ENCODE peak calls at places on chromosome 2, in five cellular contexts. O is choroid plexus epithelial cell, T is epithelial cell of esophagus, D is GM20000, E is SK-N-SH. Y is an unnamed sample.

GRCh38 chr2:166057363-166058169 is 70.3 kb downstream of the SCN1A start:
- DNase-seq in O (peak), T (peak), D (peak), E (no peak), Y (no peak)

GRCh38 chr2:3406501-3406900 is 27.0 kb downstream of the TRAPPC12 start:
- DNase-seq in O (no peak), T (no peak), D (no peak), E (no peak), Y (no peak)

GRCh38 chr2:10499911-10500521 is 51.9 kb upstream of the ODC1 start:
- DNase-seq in O (no peak), T (no peak), D (no peak), E (no peak), Y (no peak)

GRCh38 chr2:150620860-150621259 is 133.4 kb upstream of the RND3 start:
- DNase-seq in O (peak), T (peak), D (no peak), E (no peak), Y (no peak)

GRCh38 chr2:177753682-177754475 is 318.7 kb downstream of the PDE11A start:
- DNase-seq in O (peak), T (peak), D (no peak), E (peak), Y (no peak)

GRCh38 chr2:200662727-200663126 is 76.9 kb downstream of the AOX1 start:
- DNase-seq in O (peak), T (peak), D (no peak), E (no peak), Y (no peak)

GRCh38 chr2:157900684-157901083 is 24.6 kb upstream of the ACVR1 start:
- DNase-seq in O (no peak), T (no peak), D (no peak), E (no peak), Y (no peak)

GRCh38 chr2:133266075-133266925 is 302.0 kb downstream of the NCKAP5 start:
- DNase-seq in O (no peak), T (peak), D (no peak), E (peak), Y (peak)

GRCh38 chr2:215429424-215429823 is 6.4 kb downstream of the FN1 start:
- DNase-seq in O (peak), T (no peak), D (no peak), E (no peak), Y (no peak)

GRCh38 chr2:96806468-96807126 is 9.5 kb upstream of the CNNM3 start:
- DNase-seq in O (no peak), T (no peak), D (peak), E (no peak), Y (no peak)

GRCh38 chr2:133836220-133836619 is 268.0 kb upstream of the NCKAP5 start:
- DNase-seq in O (no peak), T (no peak), D (peak), E (no peak), Y (peak)

GRCh38 chr2:97645700-97646629 is at the start of gene COX5B:
- DNase-seq in O (peak), T (peak), D (peak), E (peak), Y (peak)

GRCh38 chr2:195535911-195536522 is 121.0 kb upstream of the SLC39A10 start:
- DNase-seq in O (no peak), T (no peak), D (peak), E (no peak), Y (peak)

GRCh38 chr2:24334245-24334633 is 26.1 kb downstream of the ITSN2 start:
- DNase-seq in O (peak), T (no peak), D (no peak), E (no peak), Y (no peak)

GRCh38 chr2:101613073-101613704 is 84.3 kb upstream of the MAP4K4 start:
- DNase-seq in O (no peak), T (no peak), D (no peak), E (no peak), Y (no peak)

DNA sequence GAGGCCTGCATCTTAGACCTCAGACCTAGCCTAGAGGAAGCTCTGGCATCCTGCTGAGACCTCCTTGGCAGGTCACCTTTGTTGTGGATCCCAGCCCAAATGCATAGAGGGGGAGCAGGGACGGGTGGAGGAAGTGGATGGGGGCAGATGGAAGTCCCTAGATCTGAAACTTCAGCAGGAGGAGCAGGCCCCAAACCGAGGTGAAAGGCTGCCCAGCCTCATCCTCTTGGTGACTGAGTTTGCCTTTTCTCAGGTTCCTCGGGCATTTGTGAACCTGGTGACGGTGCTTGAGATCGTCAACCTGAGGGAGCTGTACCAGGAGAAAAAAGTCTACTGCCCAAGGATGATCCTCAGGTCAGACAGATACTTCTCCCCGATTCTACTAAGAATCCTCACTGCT is 86.3 kb downstream of the PLB1 start:
- DNase-seq in O (no peak), T (no peak), D (no peak), E (no peak), Y (no peak)
- TF ChIP-seq CTCF in O (no peak), T (no peak), D (no peak), E (no peak), Y (no peak)

DNA sequence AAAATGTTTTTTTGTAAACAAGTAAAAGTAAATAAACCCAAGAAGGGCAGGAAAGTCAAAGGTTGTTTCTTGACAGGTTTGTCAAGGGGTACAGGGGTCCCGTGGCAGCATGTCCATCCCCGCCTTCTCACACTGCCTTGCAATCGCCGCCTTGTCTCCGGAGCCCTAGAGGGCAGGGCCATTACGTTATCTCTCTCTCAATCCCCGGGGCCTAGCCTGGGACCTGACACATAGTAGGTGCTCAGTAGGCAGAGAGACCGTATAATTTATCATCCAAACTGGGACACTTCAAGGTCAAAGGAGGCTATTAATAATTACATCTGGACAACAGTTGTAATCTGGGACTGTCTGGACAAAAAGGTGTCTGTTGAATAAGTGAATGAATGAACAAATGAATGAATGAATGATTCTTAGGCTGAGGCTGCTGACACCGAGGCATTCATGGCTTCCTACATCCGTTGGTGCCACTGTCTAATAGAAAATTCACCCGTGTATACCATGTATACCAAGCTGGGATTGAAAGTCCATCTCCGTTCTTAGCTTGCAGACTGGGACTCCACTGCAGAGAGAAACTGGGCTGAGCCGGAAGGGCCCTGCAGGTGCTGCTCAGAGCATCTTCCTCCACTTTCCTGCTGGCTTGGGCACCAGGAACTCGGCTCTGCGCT is 44.8 kb upstream of the PLB1 start:
- DNase-seq in O (no peak), T (no peak), D (no peak), E (no peak), Y (no peak)
- TF ChIP-seq CTCF in O (no peak), T (no peak), D (no peak), E (no peak), Y (no peak)

DNA sequence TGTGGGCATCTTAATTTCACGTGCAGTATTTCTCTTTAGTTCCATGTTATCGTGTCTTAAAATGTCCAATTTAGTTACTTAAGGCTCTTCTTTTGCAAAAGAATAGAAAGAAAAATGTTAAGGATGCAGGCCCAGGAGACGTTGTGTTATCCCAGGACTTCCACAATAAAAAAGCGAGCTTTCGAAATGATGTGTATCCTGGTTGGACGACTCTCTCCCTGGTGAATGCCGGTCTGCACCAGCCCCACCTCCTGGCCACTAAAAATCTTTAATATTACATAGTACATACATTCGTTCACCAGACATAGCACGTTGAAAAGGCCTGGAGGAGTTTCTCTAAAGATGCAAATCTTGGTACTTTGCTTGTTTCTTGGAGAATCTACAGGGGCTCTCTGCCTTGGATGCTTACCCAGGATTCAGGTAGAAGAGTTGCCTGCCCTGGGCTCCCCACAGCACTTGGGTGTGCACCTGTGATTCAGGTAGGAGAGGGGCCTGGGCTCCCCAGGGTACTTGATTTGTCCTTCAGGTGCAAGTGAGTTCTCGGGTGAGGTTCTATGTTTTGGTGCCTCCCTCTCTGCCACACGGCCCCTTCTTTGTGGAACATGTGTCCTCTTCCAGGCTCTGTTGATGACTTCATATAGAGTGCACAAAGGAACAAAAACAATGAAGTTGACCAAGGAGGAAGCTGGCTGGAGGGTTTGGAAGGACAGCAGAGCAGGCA is 26.6 kb downstream of the TWIST2 start:
- DNase-seq in O (no peak), T (no peak), D (no peak), E (no peak), Y (no peak)
- TF ChIP-seq CTCF in O (no peak), T (no peak), D (no peak), E (no peak), Y (no peak)

DNA sequence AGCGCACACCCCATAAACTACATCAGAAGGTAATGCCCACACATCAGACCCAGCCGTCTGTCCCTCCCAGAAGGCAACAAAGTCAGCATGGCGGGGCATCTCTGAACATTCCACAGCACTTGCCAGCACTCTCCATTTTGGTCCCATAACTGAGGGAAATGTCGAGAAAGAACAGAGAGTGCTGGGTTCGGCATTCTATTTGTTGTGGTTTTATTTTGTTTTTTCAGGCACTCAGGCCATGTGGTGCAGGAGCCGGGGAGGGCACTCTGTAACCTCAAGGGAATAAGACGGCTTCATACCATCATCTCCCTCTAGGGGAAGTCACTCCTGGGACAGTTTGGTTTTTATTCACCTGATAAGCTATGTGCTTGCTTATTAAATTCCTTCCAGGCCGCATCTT is 156.0 kb downstream of the SEPTIN10 start:
- DNase-seq in O (peak), T (no peak), D (no peak), E (no peak), Y (no peak)
- TF ChIP-seq CTCF in O (peak), T (no peak), D (no peak), E (peak), Y (no peak)

GRCh38 chr2:27687232-27687631 is 23.5 kb downstream of the SLC4A1AP start:
- DNase-seq in O (no peak), T (peak), D (no peak), E (no peak), Y (no peak)

GRCh38 chr2:27681844-27682243 is 18.2 kb downstream of the SLC4A1AP start:
- DNase-seq in O (peak), T (peak), D (no peak), E (no peak), Y (no peak)

GRCh38 chr2:27685577-27685976 is 21.9 kb downstream of the SLC4A1AP start:
- DNase-seq in O (no peak), T (no peak), D (no peak), E (no peak), Y (no peak)

GRCh38 chr2:27680571-27680970 is 16.9 kb downstream of the SLC4A1AP start:
- DNase-seq in O (no peak), T (no peak), D (no peak), E (no peak), Y (no peak)

DNA sequence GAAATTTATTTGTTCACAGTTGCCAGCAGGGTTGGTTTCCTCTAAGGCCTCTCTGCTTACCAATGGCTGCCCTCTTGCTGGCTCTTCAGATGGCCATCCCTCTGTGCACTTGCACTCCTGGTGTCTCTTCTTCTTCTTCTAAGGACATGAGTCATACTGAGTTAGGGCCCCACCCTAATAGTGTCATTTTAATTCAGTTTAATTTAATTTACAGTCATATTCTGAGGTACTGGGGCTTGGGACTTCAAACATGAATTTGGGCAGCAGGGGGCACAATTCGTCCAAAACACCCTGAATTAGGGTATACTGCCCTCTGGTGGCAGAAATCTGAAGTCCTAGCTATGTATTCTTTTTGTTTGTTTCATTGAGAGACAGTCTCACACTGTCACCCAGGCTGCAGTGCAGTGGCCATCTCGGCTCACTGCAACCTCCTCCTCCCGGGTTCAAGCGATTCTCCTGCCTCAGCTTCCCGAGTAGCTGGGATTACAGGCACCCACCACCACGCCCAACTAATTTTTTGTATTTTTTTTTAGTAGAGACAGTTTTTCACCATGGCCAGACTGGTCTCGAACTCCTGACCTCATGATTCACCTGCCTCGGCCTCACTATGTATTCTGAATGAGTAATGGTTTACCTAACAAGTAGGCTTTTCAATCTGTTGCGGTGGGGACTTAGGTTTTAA is 19.8 kb downstream of the SLC4A1AP start:
- DNase-seq in O (peak), T (peak), D (peak), E (peak), Y (peak)
- TF ChIP-seq CTCF in O (peak), T (peak), D (peak), E (peak), Y (peak)

DNA sequence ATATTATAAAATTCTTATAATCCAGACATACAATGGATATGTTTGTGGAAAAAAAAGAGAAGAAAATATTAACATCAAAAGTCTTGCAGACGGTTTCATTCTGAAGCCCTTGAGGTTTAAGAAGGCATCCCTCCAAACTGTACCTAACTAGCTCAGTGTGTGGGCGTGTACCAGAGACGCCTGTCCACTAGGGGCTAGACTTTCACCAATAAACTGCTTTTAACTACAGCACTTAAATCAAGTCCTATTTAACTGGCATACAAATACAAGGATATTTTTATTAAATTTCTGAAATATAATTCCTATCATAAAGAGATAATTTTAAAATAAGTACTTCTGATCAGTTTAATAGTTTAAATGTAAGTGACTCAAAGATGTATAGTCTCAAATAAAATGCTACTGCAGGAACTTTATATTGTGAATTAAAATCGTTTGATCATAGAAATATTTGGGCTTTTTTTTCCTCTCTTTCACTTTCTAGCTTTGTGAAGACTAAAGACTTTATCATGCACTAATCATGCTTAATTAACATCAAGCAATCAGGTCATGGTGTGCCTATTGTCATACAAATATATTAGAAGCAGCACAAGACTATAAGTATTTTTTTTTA is 437.7 kb downstream of the SATB2 start:
- DNase-seq in O (peak), T (peak), D (no peak), E (peak), Y (no peak)
- TF ChIP-seq CTCF in O (peak), T (peak), D (no peak), E (peak), Y (no peak)

GRCh38 chr2:85148190-85148589 is 15.0 kb downstream of the TCF7L1 start:
- DNase-seq in O (no peak), T (no peak), D (no peak), E (no peak), Y (no peak)
- TF ChIP-seq CTCF in O (peak), T (no peak), D (no peak), E (no peak), Y (no peak)

GRCh38 chr2:9344434-9344833 is 78.9 kb downstream of the ITGB1BP1 start:
- DNase-seq in O (no peak), T (no peak), D (no peak), E (no peak), Y (no peak)
- TF ChIP-seq CTCF in O (no peak), T (no peak), D (no peak), E (no peak), Y (no peak)

Y was measured in GM13976.